ENCODE peak calls at places on chromosomes 2 and 18, in six cellular contexts. One of them, this sample, is unnamed.

GRCh38 chr2:21500546-21500945 is 376.8 kb downstream of the TDRD15 start:
- DNase-seq in GM20000: no peak
- DNase-seq in astrocyte of the spinal cord: no peak
- DNase-seq in GM10248: no peak
- DNase-seq in lower lobe of right lung: no peak
- DNase-seq in Caco-2: no peak
- DNase-seq in this sample: no peak

GRCh38 chr18:76684265-76684664 is 138.1 kb upstream of the ZNF236 start:
- DNase-seq in GM10248: no peak
- DNase-seq in astrocyte of the spinal cord: no peak
- DNase-seq in Caco-2: no peak
- DNase-seq in GM20000: no peak
- DNase-seq in lower lobe of right lung: no peak
- DNase-seq in this sample: no peak

GRCh38 chr18:7616661-7617060 is 49.5 kb downstream of the PTPRM start:
- DNase-seq in astrocyte of the spinal cord: no peak
- DNase-seq in lower lobe of right lung: no peak
- DNase-seq in GM20000: no peak
- DNase-seq in Caco-2: no peak
- DNase-seq in GM10248: no peak
- DNase-seq in this sample: no peak

GRCh38 chr2:151040036-151040435 is 221.6 kb downstream of the RBM43 start:
- DNase-seq in Caco-2: no peak
- DNase-seq in lower lobe of right lung: no peak
- DNase-seq in GM10248: no peak
- DNase-seq in astrocyte of the spinal cord: no peak
- DNase-seq in GM20000: no peak
- DNase-seq in this sample: no peak

GRCh38 chr18:22110482-22110924 is 58.9 kb upstream of the GATA6 start:
- DNase-seq in GM10248: no peak
- DNase-seq in GM20000: no peak
- DNase-seq in astrocyte of the spinal cord: no peak
- DNase-seq in Caco-2: peak
- DNase-seq in lower lobe of right lung: no peak
- DNase-seq in this sample: no peak

GRCh38 chr2:230790981-230791380 is 73.8 kb upstream of the ITM2C start:
- DNase-seq in GM10248: no peak
- DNase-seq in lower lobe of right lung: no peak
- DNase-seq in Caco-2: no peak
- DNase-seq in astrocyte of the spinal cord: no peak
- DNase-seq in GM20000: no peak
- DNase-seq in this sample: no peak

GRCh38 chr2:117996525-117996924 is 17.3 kb downstream of the CCDC93 start:
- DNase-seq in GM10248: no peak
- DNase-seq in astrocyte of the spinal cord: no peak
- DNase-seq in lower lobe of right lung: no peak
- DNase-seq in Caco-2: no peak
- DNase-seq in GM20000: no peak
- DNase-seq in this sample: no peak

GRCh38 chr2:209423562-209424541 is at the start of gene MAP2:
- DNase-seq in GM10248: peak
- DNase-seq in Caco-2: peak
- DNase-seq in astrocyte of the spinal cord: peak
- DNase-seq in lower lobe of right lung: peak
- DNase-seq in GM20000: peak
- DNase-seq in this sample: peak

GRCh38 chr2:1756456-1756855 is 12.1 kb upstream of the PXDN start:
- DNase-seq in lower lobe of right lung: no peak
- DNase-seq in GM20000: no peak
- DNase-seq in Caco-2: peak
- DNase-seq in GM10248: no peak
- DNase-seq in astrocyte of the spinal cord: no peak
- DNase-seq in this sample: no peak

GRCh38 chr2:12701786-12702660 is 14.7 kb upstream of the TRIB2 start:
- DNase-seq in GM10248: no peak
- DNase-seq in astrocyte of the spinal cord: peak
- DNase-seq in GM20000: no peak
- DNase-seq in Caco-2: no peak
- DNase-seq in lower lobe of right lung: no peak
- DNase-seq in this sample: no peak

GRCh38 chr2:241062342-241063092 is 39.6 kb downstream of the MTERF4 start:
- DNase-seq in GM20000: no peak
- DNase-seq in astrocyte of the spinal cord: no peak
- DNase-seq in Caco-2: no peak
- DNase-seq in lower lobe of right lung: no peak
- DNase-seq in GM10248: no peak
- DNase-seq in this sample: no peak

GRCh38 chr2:155256803-155257202 is 558.3 kb downstream of the KCNJ3 start:
- DNase-seq in lower lobe of right lung: no peak
- DNase-seq in GM20000: no peak
- DNase-seq in astrocyte of the spinal cord: no peak
- DNase-seq in GM10248: no peak
- DNase-seq in Caco-2: peak
- DNase-seq in this sample: no peak

GRCh38 chr2:9970386-9971044 is 19.0 kb downstream of the GRHL1 start:
- DNase-seq in Caco-2: no peak
- DNase-seq in lower lobe of right lung: no peak
- DNase-seq in GM20000: no peak
- DNase-seq in GM10248: no peak
- DNase-seq in astrocyte of the spinal cord: no peak
- DNase-seq in this sample: no peak

GRCh38 chr2:38586926-38587325 is 15.8 kb downstream of the HNRNPLL start:
- DNase-seq in Caco-2: no peak
- DNase-seq in GM10248: no peak
- DNase-seq in astrocyte of the spinal cord: no peak
- DNase-seq in GM20000: no peak
- DNase-seq in lower lobe of right lung: no peak
- DNase-seq in this sample: no peak

GRCh38 chr2:62334440-62335058 is 138.6 kb downstream of the B3GNT2 start:
- DNase-seq in GM10248: peak
- DNase-seq in astrocyte of the spinal cord: no peak
- DNase-seq in lower lobe of right lung: no peak
- DNase-seq in GM20000: peak
- DNase-seq in Caco-2: no peak
- DNase-seq in this sample: peak

GRCh38 chr18:37334494-37335125 is 231.0 kb downstream of the CELF4 start:
- DNase-seq in lower lobe of right lung: no peak
- DNase-seq in Caco-2: no peak
- DNase-seq in astrocyte of the spinal cord: peak
- DNase-seq in GM10248: no peak
- DNase-seq in GM20000: no peak
- DNase-seq in this sample: no peak

GRCh38 chr18:37336568-37337285 is 228.9 kb downstream of the CELF4 start:
- DNase-seq in GM20000: no peak
- DNase-seq in astrocyte of the spinal cord: no peak
- DNase-seq in lower lobe of right lung: no peak
- DNase-seq in Caco-2: no peak
- DNase-seq in GM10248: no peak
- DNase-seq in this sample: no peak

GRCh38 chr18:37339701-37340215 is 225.8 kb downstream of the CELF4 start:
- DNase-seq in astrocyte of the spinal cord: no peak
- DNase-seq in GM20000: no peak
- DNase-seq in GM10248: no peak
- DNase-seq in lower lobe of right lung: no peak
- DNase-seq in Caco-2: no peak
- DNase-seq in this sample: no peak

GRCh38 chr18:37332764-37333420 is 232.7 kb downstream of the CELF4 start:
- DNase-seq in GM20000: no peak
- DNase-seq in GM10248: no peak
- DNase-seq in Caco-2: no peak
- DNase-seq in astrocyte of the spinal cord: no peak
- DNase-seq in lower lobe of right lung: no peak
- DNase-seq in this sample: no peak

DNA sequence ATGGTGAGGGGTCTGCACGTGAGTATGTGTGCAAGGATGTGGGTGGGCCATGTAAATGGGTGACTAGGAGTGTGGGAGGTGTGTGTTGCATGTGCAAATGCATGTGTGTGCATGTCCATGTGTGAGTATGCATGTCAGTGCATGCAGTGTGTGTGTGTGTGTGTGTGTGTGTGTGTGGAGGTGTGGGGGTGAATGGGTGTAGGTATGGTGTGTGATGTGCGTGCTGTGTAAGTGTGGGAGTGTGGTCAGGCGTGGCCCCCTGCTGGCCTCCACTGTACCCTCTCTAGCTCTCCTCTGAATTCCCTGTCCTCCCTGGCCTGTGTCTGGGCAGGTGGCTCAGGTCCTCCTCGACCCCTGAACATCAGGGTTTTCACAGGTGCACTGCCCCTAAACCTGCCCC is 230.3 kb downstream of the CELF4 start:
- DNase-seq in Caco-2: no peak
- DNase-seq in lower lobe of right lung: no peak
- DNase-seq in GM10248: no peak
- DNase-seq in GM20000: no peak
- DNase-seq in astrocyte of the spinal cord: peak
- DNase-seq in this sample: no peak
- TF ChIP-seq CTCF in Caco-2: peak
- TF ChIP-seq CTCF in lower lobe of right lung: no peak
- TF ChIP-seq CTCF in GM10248: no peak
- TF ChIP-seq CTCF in GM20000: no peak
- TF ChIP-seq CTCF in astrocyte of the spinal cord: peak
- TF ChIP-seq CTCF in this sample: no peak

GRCh38 chr2:197378494-197378972 is 56.3 kb downstream of the SF3B1 start:
- DNase-seq in lower lobe of right lung: no peak
- DNase-seq in GM10248: peak
- DNase-seq in astrocyte of the spinal cord: peak
- DNase-seq in GM20000: peak
- DNase-seq in Caco-2: no peak
- DNase-seq in this sample: peak
- TF ChIP-seq CTCF in lower lobe of right lung: peak
- TF ChIP-seq CTCF in GM10248: peak
- TF ChIP-seq CTCF in astrocyte of the spinal cord: peak
- TF ChIP-seq CTCF in GM20000: peak
- TF ChIP-seq CTCF in Caco-2: peak
- TF ChIP-seq CTCF in this sample: peak

GRCh38 chr2:8259106-8259840 is 422.6 kb upstream of the ID2 start:
- DNase-seq in lower lobe of right lung: no peak
- DNase-seq in astrocyte of the spinal cord: no peak
- DNase-seq in GM20000: no peak
- DNase-seq in GM10248: no peak
- DNase-seq in Caco-2: no peak
- DNase-seq in this sample: no peak

GRCh38 chr2:8258406-8258805 is 423.4 kb upstream of the ID2 start:
- DNase-seq in GM10248: no peak
- DNase-seq in lower lobe of right lung: no peak
- DNase-seq in GM20000: no peak
- DNase-seq in Caco-2: no peak
- DNase-seq in astrocyte of the spinal cord: no peak
- DNase-seq in this sample: no peak

GRCh38 chr2:8260213-8260612 is 421.6 kb upstream of the ID2 start:
- DNase-seq in GM20000: no peak
- DNase-seq in Caco-2: no peak
- DNase-seq in GM10248: no peak
- DNase-seq in astrocyte of the spinal cord: no peak
- DNase-seq in lower lobe of right lung: no peak
- DNase-seq in this sample: no peak

GRCh38 chr2:8257502-8257901 is 424.4 kb upstream of the ID2 start:
- DNase-seq in lower lobe of right lung: no peak
- DNase-seq in GM10248: no peak
- DNase-seq in Caco-2: no peak
- DNase-seq in GM20000: no peak
- DNase-seq in astrocyte of the spinal cord: no peak
- DNase-seq in this sample: no peak

GRCh38 chr2:8259841-8260178 is 422.0 kb upstream of the ID2 start:
- DNase-seq in GM10248: no peak
- DNase-seq in lower lobe of right lung: no peak
- DNase-seq in GM20000: no peak
- DNase-seq in astrocyte of the spinal cord: no peak
- DNase-seq in Caco-2: no peak
- DNase-seq in this sample: no peak
- TF ChIP-seq CTCF in GM10248: no peak
- TF ChIP-seq CTCF in lower lobe of right lung: no peak
- TF ChIP-seq CTCF in GM20000: no peak
- TF ChIP-seq CTCF in astrocyte of the spinal cord: no peak
- TF ChIP-seq CTCF in Caco-2: no peak
- TF ChIP-seq CTCF in this sample: no peak

DNA sequence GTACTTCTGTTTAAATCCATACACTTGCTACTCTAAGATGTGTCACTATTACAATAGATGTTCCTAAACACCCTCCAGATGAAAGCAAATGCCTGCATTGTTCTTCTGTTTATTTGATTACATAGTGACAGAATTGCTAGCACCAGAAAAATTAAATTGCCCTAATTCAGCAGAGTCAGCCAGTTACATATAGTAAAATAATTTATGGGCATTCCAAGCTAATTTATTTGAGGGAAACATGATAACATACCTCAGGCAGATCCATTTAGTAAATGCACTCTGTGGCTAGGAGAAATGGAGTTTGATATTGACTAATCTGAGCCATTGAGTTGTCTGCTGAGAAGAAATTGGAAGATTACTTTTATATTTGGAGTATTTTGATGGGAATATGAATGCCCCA is 347.0 kb upstream of the FSIP2 start:
- DNase-seq in lower lobe of right lung: no peak
- DNase-seq in GM20000: no peak
- DNase-seq in astrocyte of the spinal cord: no peak
- DNase-seq in GM10248: no peak
- DNase-seq in Caco-2: no peak
- DNase-seq in this sample: no peak
- TF ChIP-seq CTCF in lower lobe of right lung: no peak
- TF ChIP-seq CTCF in GM20000: no peak
- TF ChIP-seq CTCF in astrocyte of the spinal cord: no peak
- TF ChIP-seq CTCF in GM10248: no peak
- TF ChIP-seq CTCF in Caco-2: no peak
- TF ChIP-seq CTCF in this sample: no peak

GRCh38 chr2:24019729-24020128 is 9.8 kb downstream of the MFSD2B start:
- DNase-seq in GM10248: no peak
- DNase-seq in GM20000: no peak
- DNase-seq in lower lobe of right lung: no peak
- DNase-seq in astrocyte of the spinal cord: no peak
- DNase-seq in Caco-2: no peak
- DNase-seq in this sample: no peak

GRCh38 chr2:24022975-24023575 is 13.2 kb downstream of the MFSD2B start:
- DNase-seq in Caco-2: no peak
- DNase-seq in GM10248: no peak
- DNase-seq in astrocyte of the spinal cord: no peak
- DNase-seq in GM20000: no peak
- DNase-seq in lower lobe of right lung: no peak
- DNase-seq in this sample: no peak

GRCh38 chr2:24022324-24022974 is 12.6 kb downstream of the MFSD2B start:
- DNase-seq in GM20000: no peak
- DNase-seq in GM10248: no peak
- DNase-seq in Caco-2: no peak
- DNase-seq in astrocyte of the spinal cord: no peak
- DNase-seq in lower lobe of right lung: no peak
- DNase-seq in this sample: no peak

GRCh38 chr2:24024018-24024417 is 14.1 kb downstream of the MFSD2B start:
- DNase-seq in Caco-2: no peak
- DNase-seq in astrocyte of the spinal cord: peak
- DNase-seq in GM20000: no peak
- DNase-seq in lower lobe of right lung: peak
- DNase-seq in GM10248: no peak
- DNase-seq in this sample: no peak

GRCh38 chr2:24021122-24021998 is 11.5 kb downstream of the MFSD2B start:
- DNase-seq in GM10248: no peak
- DNase-seq in GM20000: no peak
- DNase-seq in lower lobe of right lung: no peak
- DNase-seq in astrocyte of the spinal cord: no peak
- DNase-seq in Caco-2: no peak
- DNase-seq in this sample: no peak
- TF ChIP-seq CTCF in GM10248: peak
- TF ChIP-seq CTCF in GM20000: no peak
- TF ChIP-seq CTCF in lower lobe of right lung: peak
- TF ChIP-seq CTCF in astrocyte of the spinal cord: peak
- TF ChIP-seq CTCF in Caco-2: peak
- TF ChIP-seq CTCF in this sample: peak

This sample was measured in GM13977.